ENCODE peak calls at places on chromosome 10, in five cellular contexts. S, H, F, X and E are unnamed samples.

GRCh38 chr10:27251554-27251953 is 11.0 kb upstream of the ACBD5 start:
- DNase-seq in S (no peak), H (no peak), F (no peak), X (no peak), E (no peak)

GRCh38 chr10:76184647-76185046 is 753.2 kb downstream of the LRMDA start:
- DNase-seq in S (no peak), H (no peak), F (no peak), X (no peak), E (no peak)

GRCh38 chr10:76558586-76558985 is 1079.0 kb downstream of the KCNMA1 start:
- DNase-seq in S (no peak), H (no peak), F (peak), X (peak), E (no peak)

GRCh38 chr10:110617455-110618162 is 26.5 kb upstream of the RBM20 start:
- DNase-seq in S (peak), H (no peak), F (no peak), X (no peak), E (peak)

GRCh38 chr10:123633106-123633505 is 33.0 kb upstream of the GPR26 start:
- DNase-seq in S (no peak), H (no peak), F (peak), X (no peak), E (no peak)

GRCh38 chr10:125639846-125640245 is 43.1 kb downstream of the TEX36 start:
- DNase-seq in S (no peak), H (no peak), F (no peak), X (no peak), E (no peak)

GRCh38 chr10:86341361-86341811 is 25.2 kb downstream of the GRID1 start:
- DNase-seq in S (no peak), H (no peak), F (peak), X (peak), E (peak)

GRCh38 chr10:5564537-5565204 is 39.9 kb downstream of the CALML3 start:
- DNase-seq in S (no peak), H (no peak), F (no peak), X (no peak), E (peak)